ENCODE peak calls at places on chromosomes 4 and X, in nine cellular contexts. B is fibroblast of pulmonary artery, X is heart left ventricle, M is lower lobe of right lung, R is transverse colon, J is mucosa of descending colon, Y is suprapubic skin, W is Calu3, L is Peyer's patch. S is an unnamed sample.

GRCh38 chr4:181645489-181645888 is 597.7 kb upstream of the TENM3 start:
- DNase-seq in W (no peak), X (no peak), Y (no peak), L (no peak), B (no peak), R (no peak), M (no peak), J (no peak), S (no peak)

GRCh38 chr4:127012549-127012948 is 620.2 kb upstream of the INTU start:
- DNase-seq in M (no peak), R (no peak), J (no peak), X (no peak), B (peak; percentile 9), L (no peak), W (no peak), Y (no peak), S (no peak)

GRCh38 chrX:49155900-49156837 is 6.4 kb upstream of the MAGIX start:
- DNase-seq in J (peak; percentile 95), M (peak; percentile 93), Y (peak; percentile 92), R (peak; percentile 92), L (peak; percentile 89), X (peak; percentile 91), B (peak; percentile 88), W (peak; percentile 87), S (peak; percentile 72)

GRCh38 chr4:4524364-4524763 is 17.5 kb downstream of the STX18 start:
- DNase-seq in R (no peak), M (no peak), X (no peak), B (no peak), W (no peak), Y (no peak), J (no peak), L (no peak), S (no peak)

GRCh38 chr4:102868153-102868781 is 525 bp upstream of the CISD2 start:
- DNase-seq in X (peak; percentile 26), L (peak; percentile 50), M (peak; percentile 47), B (no peak), J (peak; percentile 56), R (peak; percentile 13), Y (peak; percentile 62), W (peak; percentile 4), S (no peak)

GRCh38 chr4:26073886-26074560 is 160.0 kb downstream of the SMIM20 start:
- DNase-seq in J (no peak), W (no peak), X (no peak), M (no peak), R (no peak), Y (no peak), B (no peak), L (no peak), S (no peak)

GRCh38 chrX:76802698-76803097 is 375.2 kb downstream of the MAGEE1 start:
- DNase-seq in J (no peak), L (no peak), B (peak; percentile 13), W (no peak), R (no peak), Y (no peak), M (no peak), X (no peak), S (no peak)

GRCh38 chr4:24488399-24489164 is 95.8 kb downstream of the DHX15 start:
- DNase-seq in Y (peak; percentile 78), M (peak; percentile 77), B (peak; percentile 79), W (peak; percentile 81), R (peak; percentile 79), J (peak; percentile 85), L (peak; percentile 83), X (peak; percentile 66), S (peak; percentile 87)

GRCh38 chr4:38177035-38177791 is 217.0 kb downstream of the PTTG2 start:
- DNase-seq in B (peak; percentile 84), R (peak; percentile 46), M (no peak), W (no peak), Y (no peak), J (no peak), L (no peak), X (peak; percentile 31), S (no peak)

GRCh38 chr4:26330186-26330787 is 9.5 kb downstream of the RBPJ start:
- DNase-seq in X (no peak), L (no peak), M (no peak), B (peak; percentile 75), W (peak; percentile 15), J (no peak), Y (no peak), R (no peak), S (no peak)

GRCh38 chr4:25654031-25654970 is 1.4 kb upstream of the SLC34A2 start:
- DNase-seq in J (no peak), Y (no peak), X (no peak), M (peak; percentile 66), L (no peak), W (peak; percentile 10), B (peak; percentile 16), R (no peak), S (no peak)

GRCh38 chr4:150938417-150938816 is 76.7 kb downstream of the LRBA start:
- DNase-seq in M (no peak), L (no peak), J (no peak), Y (no peak), R (no peak), X (no peak), W (no peak), B (no peak), S (no peak)

GRCh38 chrX:131792789-131793462 is 230.2 kb upstream of the STK26 start:
- DNase-seq in R (peak; percentile 92), W (no peak), B (no peak), M (no peak), L (no peak), J (no peak), Y (peak; percentile 93), X (peak; percentile 89), S (peak; percentile 80)

GRCh38 chr4:70538869-70539268 is 20.5 kb downstream of the AMTN start:
- DNase-seq in Y (no peak), L (no peak), M (no peak), B (no peak), X (no peak), R (no peak), W (no peak), J (no peak), S (no peak)

GRCh38 chr4:70544279-70544870 is 26.0 kb downstream of the AMTN start:
- DNase-seq in W (peak; percentile 4), B (peak; percentile 30), L (no peak), J (no peak), X (no peak), R (no peak), Y (no peak), M (no peak), S (no peak)
- TF ChIP-seq CTCF in W (peak; percentile 33), B (peak; percentile 70), L (no peak), J (no peak), X (peak; percentile 22), R (no peak), Y (no peak), M (peak; percentile 35), S (no peak)

GRCh38 chr4:125739760-125740159 is 425.0 kb downstream of the FAT4 start:
- DNase-seq in L (no peak), M (no peak), X (peak; percentile 42), B (peak; percentile 90), Y (no peak), J (no peak), R (no peak), W (no peak), S (no peak)

GRCh38 chr4:125734504-125734903 is 419.7 kb downstream of the FAT4 start:
- DNase-seq in J (no peak), Y (no peak), X (no peak), R (no peak), W (no peak), L (no peak), M (no peak), B (no peak), S (no peak)

GRCh38 chr4:125735107-125735506 is 420.4 kb downstream of the FAT4 start:
- DNase-seq in X (peak; percentile 40), J (no peak), M (no peak), R (no peak), B (peak; percentile 97), L (no peak), W (peak; percentile 49), Y (no peak), S (peak; percentile 42)

GRCh38 chr4:125732682-125733081 is 417.9 kb downstream of the FAT4 start:
- DNase-seq in X (no peak), B (no peak), Y (no peak), M (no peak), L (no peak), R (no peak), W (no peak), J (no peak), S (no peak)

GRCh38 chr4:125736057-125736456 is 421.3 kb downstream of the FAT4 start:
- DNase-seq in M (no peak), J (no peak), X (no peak), W (no peak), B (peak; percentile 69), Y (no peak), L (no peak), R (no peak), S (no peak)
- TF ChIP-seq CTCF in M (no peak), J (no peak), X (no peak), W (no peak), B (peak; percentile 29), Y (no peak), L (no peak), R (no peak), S (no peak)

DNA sequence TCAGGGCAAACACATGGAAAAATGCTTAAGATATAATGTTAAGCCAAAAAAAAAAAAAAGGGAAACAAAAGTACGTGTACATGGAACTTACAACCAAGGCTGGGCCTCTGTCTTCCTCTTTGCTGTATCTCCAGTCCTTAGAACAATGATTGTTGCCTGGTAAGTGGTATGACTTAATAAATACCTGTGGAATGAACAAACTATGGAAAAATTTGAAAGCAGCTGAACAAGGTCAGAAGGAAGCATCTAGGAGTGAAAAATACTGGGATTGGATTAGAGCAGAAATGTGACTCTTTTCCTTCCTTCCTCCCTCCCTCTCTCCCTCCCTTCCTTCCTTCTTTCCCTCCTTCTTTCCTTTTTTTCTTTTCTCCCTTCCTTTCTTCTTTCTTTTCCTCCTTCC is 54.2 kb upstream of the SMIM10 start:
- DNase-seq in Y (no peak), L (no peak), R (no peak), B (peak; percentile 80), W (no peak), X (no peak), J (no peak), M (no peak), S (no peak)
- TF ChIP-seq CTCF in Y (no peak), L (no peak), R (no peak), B (no peak), W (no peak), X (no peak), J (no peak), M (no peak), S (no peak)

GRCh38 chrX:100424012-100424411 is 13.9 kb upstream of the PCDH19 start:
- DNase-seq in R (no peak), X (no peak), M (no peak), Y (no peak), W (peak; percentile 14), L (no peak), J (no peak), B (peak; percentile 17), S (no peak)
- TF ChIP-seq CTCF in R (no peak), X (no peak), M (no peak), Y (no peak), W (no peak), L (no peak), J (no peak), B (peak; percentile 25), S (no peak)